ENCODE peak calls at places on chromosomes 7 and 10, in four cellular contexts. One of them, this sample, is unnamed.

GRCh38 chr10:47013469-47014169 is 102.4 kb downstream of the PTPN20 start:
- DNase-seq in psoas muscle: peak; percentile 75
- DNase-seq in suprapubic skin: peak; percentile 82
- DNase-seq in stomach: no peak
- DNase-seq in this sample: no peak

GRCh38 chr10:22702348-22702747 is 12.0 kb downstream of the PIP4K2A start:
- DNase-seq in psoas muscle: no peak
- DNase-seq in suprapubic skin: no peak
- DNase-seq in stomach: peak; percentile 67
- DNase-seq in this sample: no peak

GRCh38 chr7:130242198-130243014 is 24.3 kb upstream of the CPA2 start:
- DNase-seq in psoas muscle: peak; percentile 69
- DNase-seq in suprapubic skin: no peak
- DNase-seq in stomach: peak; percentile 49
- DNase-seq in this sample: peak; percentile 60

GRCh38 chr7:28618383-28618782 is 206.1 kb downstream of the CREB5 start:
- DNase-seq in psoas muscle: no peak
- DNase-seq in suprapubic skin: no peak
- DNase-seq in stomach: no peak
- DNase-seq in this sample: no peak

GRCh38 chr7:66964391-66964790 is 31.0 kb downstream of the SBDS start:
- DNase-seq in psoas muscle: no peak
- DNase-seq in suprapubic skin: no peak
- DNase-seq in stomach: no peak
- DNase-seq in this sample: no peak

GRCh38 chr7:30427296-30428080 is 51.1 kb downstream of the NOD1 start:
- DNase-seq in psoas muscle: no peak
- DNase-seq in suprapubic skin: no peak
- DNase-seq in stomach: no peak
- DNase-seq in this sample: no peak

GRCh38 chr10:69963835-69964710 is 88.6 kb upstream of the MACROH2A2 start:
- DNase-seq in psoas muscle: no peak
- DNase-seq in suprapubic skin: no peak
- DNase-seq in stomach: peak; percentile 16
- DNase-seq in this sample: peak; percentile 10

GRCh38 chr7:157335256-157335655 is 1.5 kb upstream of the DNAJB6 start:
- DNase-seq in psoas muscle: no peak
- DNase-seq in suprapubic skin: no peak
- DNase-seq in stomach: no peak
- DNase-seq in this sample: no peak

GRCh38 chr7:130961128-130961601 is 227.2 kb upstream of the KLF14 start:
- DNase-seq in psoas muscle: no peak
- DNase-seq in suprapubic skin: no peak
- DNase-seq in stomach: no peak
- DNase-seq in this sample: no peak

DNA sequence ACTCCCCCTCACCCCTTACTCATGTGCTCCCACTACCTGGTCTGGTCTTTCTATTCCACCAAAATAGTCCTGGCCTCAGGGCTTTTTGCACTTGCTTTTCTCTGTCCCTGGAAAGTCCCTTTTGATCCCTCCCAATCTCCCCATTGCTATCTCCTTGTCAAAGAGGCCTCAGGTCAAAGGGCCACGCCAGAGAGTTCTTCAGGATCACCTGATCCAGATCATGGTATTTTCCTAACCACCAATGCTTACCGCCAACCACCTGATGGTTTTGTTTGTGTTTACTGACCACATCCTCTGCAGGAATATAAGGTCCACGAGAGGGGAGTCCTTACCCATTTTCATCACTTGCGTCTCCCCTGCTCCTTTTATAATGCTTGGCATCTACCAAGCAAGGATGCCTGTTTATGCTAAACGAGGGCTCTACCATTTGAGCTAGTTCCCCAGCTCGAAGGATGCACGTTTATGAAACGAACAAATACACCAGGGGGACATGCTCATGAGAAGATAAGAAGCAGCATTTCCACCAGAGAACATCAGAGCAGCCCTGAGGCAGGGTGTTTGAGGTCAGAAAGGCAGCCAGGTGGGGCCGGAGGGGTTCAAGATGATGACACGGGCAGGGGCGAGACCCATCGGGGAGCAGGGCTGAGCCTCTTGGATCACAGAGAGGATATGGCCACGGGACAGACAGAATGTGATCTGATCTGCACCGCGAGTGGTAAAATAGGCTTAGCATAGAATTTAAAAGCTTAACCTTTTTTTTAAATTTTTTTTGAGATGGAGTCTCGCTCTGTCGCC is 43.1 kb upstream of the FOXK1 start:
- DNase-seq in psoas muscle: no peak
- DNase-seq in suprapubic skin: no peak
- DNase-seq in stomach: no peak
- DNase-seq in this sample: no peak
- H3K27me3 ChIP-seq in psoas muscle: no peaks in the 10 kb centered on the region
- H3K27me3 ChIP-seq in suprapubic skin: no peaks in the 10 kb centered on the region
- H3K27me3 ChIP-seq in stomach: no peaks in the 10 kb centered on the region
- H3K27me3 ChIP-seq in this sample: no peaks in the 10 kb centered on the region

DNA sequence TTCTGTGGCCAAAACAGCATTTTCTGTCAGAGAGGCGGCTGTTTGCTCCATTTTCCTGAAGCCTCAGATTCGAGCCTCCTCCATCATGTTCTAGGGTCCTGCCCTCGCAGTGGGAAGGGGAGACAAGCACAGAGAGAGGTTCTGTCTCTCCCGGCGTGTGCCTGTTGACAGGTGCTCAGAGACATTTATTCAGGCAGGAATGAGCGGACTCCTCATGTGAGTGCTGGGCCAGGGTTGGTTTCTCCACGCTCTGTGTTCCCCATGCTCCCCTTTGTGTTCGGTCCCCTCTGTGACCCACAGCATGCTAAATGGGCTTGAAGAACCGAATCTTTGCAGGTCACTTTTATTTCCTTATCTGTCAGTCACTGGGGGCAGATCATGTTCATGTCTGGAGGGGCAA is 374.6 kb downstream of the GLRX3 start:
- DNase-seq in psoas muscle: no peak
- DNase-seq in suprapubic skin: no peak
- DNase-seq in stomach: no peak
- DNase-seq in this sample: no peak
- H3K27me3 ChIP-seq in psoas muscle: peaks cover 5% of the 10 kb centered on the region
- H3K27me3 ChIP-seq in suprapubic skin: peaks cover 8% of the 10 kb centered on the region
- H3K27me3 ChIP-seq in stomach: no peaks in the 10 kb centered on the region
- H3K27me3 ChIP-seq in this sample: no peaks in the 10 kb centered on the region

GRCh38 chr7:132575336-132575986 is 809 bp downstream of the PLXNA4 start:
- DNase-seq in psoas muscle: peak; percentile 68
- DNase-seq in suprapubic skin: no peak
- DNase-seq in stomach: no peak
- DNase-seq in this sample: peak; percentile 30

GRCh38 chr7:132571970-132572369 is 4.3 kb downstream of the PLXNA4 start:
- DNase-seq in psoas muscle: no peak
- DNase-seq in suprapubic skin: no peak
- DNase-seq in stomach: no peak
- DNase-seq in this sample: no peak

GRCh38 chr7:132575987-132576722 is at the start of gene PLXNA4:
- DNase-seq in psoas muscle: peak; percentile 53
- DNase-seq in suprapubic skin: no peak
- DNase-seq in stomach: no peak
- DNase-seq in this sample: no peak

GRCh38 chr7:132574281-132574680 is 2.0 kb downstream of the PLXNA4 start:
- DNase-seq in psoas muscle: no peak
- DNase-seq in suprapubic skin: no peak
- DNase-seq in stomach: no peak
- DNase-seq in this sample: no peak

GRCh38 chr7:132573237-132573636 is 3.0 kb downstream of the PLXNA4 start:
- DNase-seq in psoas muscle: no peak
- DNase-seq in suprapubic skin: no peak
- DNase-seq in stomach: no peak
- DNase-seq in this sample: no peak
- H3K27me3 ChIP-seq in psoas muscle: peaks cover 14% of the 10 kb centered on the region
- H3K27me3 ChIP-seq in suprapubic skin: peaks cover 86% of the 10 kb centered on the region
- H3K27me3 ChIP-seq in stomach: peaks cover 57% of the 10 kb centered on the region
- H3K27me3 ChIP-seq in this sample: peaks cover 41% of the 10 kb centered on the region

GRCh38 chr7:151816562-151817314 is 60.2 kb downstream of the PRKAG2 start:
- DNase-seq in psoas muscle: peak; percentile 15
- DNase-seq in suprapubic skin: no peak
- DNase-seq in stomach: no peak
- DNase-seq in this sample: no peak
- H3K27me3 ChIP-seq in psoas muscle: no peaks in the 10 kb centered on the region
- H3K27me3 ChIP-seq in suprapubic skin: no peaks in the 10 kb centered on the region
- H3K27me3 ChIP-seq in stomach: no peaks in the 10 kb centered on the region
- H3K27me3 ChIP-seq in this sample: no peaks in the 10 kb centered on the region